ENCODE peak calls at places on chromosomes 6 and 20, in ten cellular contexts. N, D, M, J, T, X, S, Y, P and C are unnamed samples.

GRCh38 chr6:14452567-14453527 is 335.3 kb downstream of the CD83 start:
- DNase-seq in N (peak), D (no peak), M (no peak), J (no peak), T (no peak), X (no peak), S (no peak), Y (no peak), P (no peak), C (no peak)

GRCh38 chr20:43999848-44000247 is 85.2 kb downstream of the TOX2 start:
- DNase-seq in N (no peak), D (no peak), M (no peak), J (no peak), T (no peak), X (no peak), S (no peak), Y (no peak), P (no peak), C (no peak)

GRCh38 chr20:50788045-50788867 is 6.6 kb upstream of the BCAS4 start:
- DNase-seq in N (peak), D (peak), M (peak), J (peak), T (peak), X (no peak), S (peak), Y (no peak), P (no peak), C (peak)

GRCh38 chr6:53680489-53680888 is 14.9 kb upstream of the KLHL31 start:
- DNase-seq in N (no peak), D (no peak), M (no peak), J (no peak), T (no peak), X (no peak), S (no peak), Y (no peak), P (no peak), C (no peak)

GRCh38 chr20:40494238-40494637 is 194.8 kb downstream of the MAFB start:
- DNase-seq in N (peak), D (no peak), M (no peak), J (no peak), T (peak), X (no peak), S (no peak), Y (peak), P (no peak), C (peak)

GRCh38 chr6:54579011-54579410 is 267.6 kb upstream of the FAM83B start:
- DNase-seq in N (no peak), D (no peak), M (peak), J (no peak), T (no peak), X (no peak), S (no peak), Y (no peak), P (no peak), C (no peak)

GRCh38 chr20:20521736-20522135 is 153.8 kb downstream of the INSM1 start:
- DNase-seq in N (no peak), D (no peak), M (no peak), J (no peak), T (no peak), X (no peak), S (no peak), Y (no peak), P (no peak), C (no peak)

GRCh38 chr20:23149623-23150279 is 63.6 kb upstream of the CD93 start:
- DNase-seq in N (no peak), D (no peak), M (no peak), J (no peak), T (no peak), X (peak), S (no peak), Y (no peak), P (no peak), C (peak)

GRCh38 chr6:5866547-5867051 is 140.1 kb downstream of the NRN1 start:
- DNase-seq in N (no peak), D (no peak), M (peak), J (peak), T (no peak), X (no peak), S (peak), Y (no peak), P (no peak), C (no peak)

GRCh38 chr6:147390909-147391536 is 117.5 kb upstream of the SAMD5 start:
- DNase-seq in N (no peak), D (no peak), M (no peak), J (peak), T (no peak), X (no peak), S (peak), Y (no peak), P (no peak), C (no peak)

GRCh38 chr20:16942702-16943101 is 194.5 kb downstream of the OTOR start:
- DNase-seq in N (no peak), D (no peak), M (no peak), J (no peak), T (no peak), X (no peak), S (no peak), Y (no peak), P (no peak), C (no peak)

GRCh38 chr6:81911446-81911845 is 159.0 kb upstream of the TENT5A start:
- DNase-seq in N (no peak), D (no peak), M (no peak), J (no peak), T (no peak), X (no peak), S (no peak), Y (no peak), P (no peak), C (no peak)

GRCh38 chr6:97240222-97240621 is 42.8 kb downstream of the MMS22L start:
- DNase-seq in N (no peak), D (no peak), M (no peak), J (peak), T (no peak), X (no peak), S (peak), Y (no peak), P (no peak), C (no peak)

GRCh38 chr6:132399376-132400074 is 1.8 kb downstream of the MOXD1 start:
- DNase-seq in N (no peak), D (no peak), M (peak), J (peak), T (no peak), X (no peak), S (no peak), Y (no peak), P (no peak), C (no peak)

GRCh38 chr6:85191656-85192055 is 258.2 kb upstream of the NT5E start:
- DNase-seq in N (no peak), D (no peak), M (no peak), J (no peak), T (no peak), X (no peak), S (no peak), Y (no peak), P (no peak), C (no peak)

GRCh38 chr20:32440758-32441078 is 82.6 kb downstream of the ASXL1 start:
- DNase-seq in N (no peak), D (no peak), M (no peak), J (no peak), T (no peak), X (no peak), S (no peak), Y (no peak), P (no peak), C (no peak)

GRCh38 chr20:60921021-60921622 is 330.9 kb upstream of the CDH4 start:
- DNase-seq in N (no peak), D (no peak), M (no peak), J (no peak), T (no peak), X (no peak), S (peak), Y (no peak), P (peak), C (peak)

GRCh38 chr20:5531318-5532081 is 214.7 kb upstream of the PROKR2 start:
- DNase-seq in N (no peak), D (no peak), M (no peak), J (peak), T (no peak), X (peak), S (peak), Y (peak), P (no peak), C (no peak)

GRCh38 chr6:163338671-163339405 is 75.7 kb upstream of the QKI start:
- DNase-seq in N (no peak), D (no peak), M (peak), J (peak), T (no peak), X (no peak), S (no peak), Y (peak), P (no peak), C (peak)

GRCh38 chr20:58815448-58815847 is 35.3 kb downstream of the GNAS-AS1 start:
- DNase-seq in N (no peak), D (no peak), M (no peak), J (no peak), T (no peak), X (no peak), S (no peak), Y (no peak), P (no peak), C (no peak)

GRCh38 chr6:160337301-160337700 is 10.9 kb upstream of the SLC22A3 start:
- DNase-seq in N (no peak), D (no peak), M (no peak), J (peak), T (no peak), X (no peak), S (peak), Y (no peak), P (no peak), C (no peak)

GRCh38 chr6:63355632-63356031 is 35.8 kb upstream of the LGSN start:
- DNase-seq in N (no peak), D (no peak), M (no peak), J (no peak), T (no peak), X (no peak), S (no peak), Y (no peak), P (no peak), C (no peak)
- H3K27ac ChIP-seq in N (no peak), D (no peak), M (no peak), J (no peak), T (no peak), X (no peak), S (no peak), Y (no peak), P (no peak), C (no peak)

GRCh38 chr6:52077961-52078613 is 9.3 kb downstream of the PKHD1 start:
- DNase-seq in N (no peak), D (no peak), M (no peak), J (no peak), T (peak), X (no peak), S (no peak), Y (no peak), P (no peak), C (no peak)
- H3K27ac ChIP-seq in N (no peak), D (no peak), M (no peak), J (no peak), T (peak), X (no peak), S (no peak), Y (no peak), P (peak), C (no peak)

GRCh38 chr6:41779793-41780622 is at the start of gene FRS3:
- DNase-seq in N (peak), D (peak), M (peak), J (peak), T (peak), X (peak), S (peak), Y (peak), P (peak), C (peak)
- H3K27ac ChIP-seq in N (peak), D (peak), M (no peak), J (no peak), T (peak), X (peak), S (peak), Y (peak), P (peak), C (peak)

DNA sequence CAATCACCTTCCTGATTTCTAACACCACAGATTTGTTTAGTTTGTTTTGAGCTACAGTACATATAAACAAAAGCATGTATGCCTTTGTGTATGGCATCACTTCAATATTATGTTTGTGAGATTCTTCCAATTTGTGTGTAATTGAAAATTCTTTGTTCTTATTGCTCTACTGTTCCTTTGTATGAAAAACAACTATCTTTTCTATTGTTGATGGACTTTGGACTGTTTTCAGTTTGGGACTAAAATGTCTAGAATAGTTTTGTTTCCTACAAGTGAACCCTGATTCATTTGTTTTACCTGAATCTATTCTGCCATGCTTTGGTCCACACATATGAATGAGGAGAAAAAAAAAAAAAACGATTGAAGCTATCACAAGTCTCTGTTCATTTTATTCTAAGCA is 21.2 kb upstream of the ZNF184 start:
- DNase-seq in N (no peak), D (no peak), M (no peak), J (no peak), T (no peak), X (no peak), S (no peak), Y (no peak), P (no peak), C (no peak)
- H3K27ac ChIP-seq in N (no peak), D (no peak), M (no peak), J (no peak), T (no peak), X (no peak), S (no peak), Y (no peak), P (no peak), C (no peak)

GRCh38 chr6:90368001-90368400 is 71.4 kb upstream of the BACH2 start:
- DNase-seq in N (no peak), D (no peak), M (no peak), J (no peak), T (no peak), X (no peak), S (no peak), Y (no peak), P (no peak), C (no peak)

GRCh38 chr6:90368601-90369000 is 72.0 kb upstream of the BACH2 start:
- DNase-seq in N (no peak), D (no peak), M (peak), J (peak), T (no peak), X (no peak), S (no peak), Y (no peak), P (no peak), C (no peak)

GRCh38 chr6:90369651-90370050 is 73.0 kb upstream of the BACH2 start:
- DNase-seq in N (no peak), D (no peak), M (no peak), J (peak), T (no peak), X (no peak), S (no peak), Y (no peak), P (no peak), C (no peak)

GRCh38 chr6:90370493-90370959 is 73.9 kb upstream of the BACH2 start:
- DNase-seq in N (no peak), D (no peak), M (no peak), J (no peak), T (no peak), X (no peak), S (no peak), Y (no peak), P (no peak), C (no peak)

GRCh38 chr6:90369024-90369519 is 72.4 kb upstream of the BACH2 start:
- DNase-seq in N (no peak), D (no peak), M (peak), J (peak), T (peak), X (peak), S (peak), Y (peak), P (no peak), C (no peak)
- H3K27ac ChIP-seq in N (no peak), D (peak), M (peak), J (peak), T (no peak), X (peak), S (peak), Y (peak), P (no peak), C (peak)